ENCODE peak calls at places on chromosome 15, in ten cellular contexts. Z is cardiac muscle cell, Y is body of pancreas, A is transverse colon, U is uterus, X is tibial nerve, L is GM23338, V is tibial artery, F is esophagus muscularis mucosa, R is DND-41. D is an unnamed sample.
A peak's percentile ranks its signal among the peaks of the same experiment; 100 is the strongest.

GRCh38 chr15:38588672-38589071 is 24.1 kb upstream of the RASGRP1 start:
- DNase-seq in X (no peak), V (no peak), Z (peak; percentile 10), U (no peak), R (no peak), A (no peak), L (no peak), F (no peak), Y (no peak), D (no peak)

GRCh38 chr15:39358441-39359041 is 222.3 kb upstream of the THBS1 start:
- DNase-seq in X (no peak), V (peak; percentile 73), Z (peak; percentile 78), R (no peak), L (no peak), Y (peak; percentile 51), A (peak; percentile 12), U (peak; percentile 65), F (no peak), D (no peak)

GRCh38 chr15:99408236-99409096 is 157.2 kb downstream of the LRRC28 start:
- DNase-seq in L (no peak), Z (peak; percentile 95), R (no peak), Y (no peak), X (no peak), A (no peak), F (peak; percentile 89), U (peak; percentile 57), V (no peak), D (no peak)

GRCh38 chr15:75836953-75837321 is 6.3 kb upstream of the UBE2Q2 start:
- DNase-seq in L (no peak), Y (no peak), F (no peak), U (no peak), X (peak; percentile 23), V (peak; percentile 56), A (no peak), Z (peak; percentile 75), R (peak; percentile 19), D (no peak)

GRCh38 chr15:47717036-47717611 is at the start of gene SEMA6D:
- DNase-seq in U (peak; percentile 43), F (no peak), R (no peak), X (peak; percentile 62), A (peak; percentile 72), Z (peak; percentile 79), Y (peak; percentile 77), V (peak; percentile 71), L (peak; percentile 87), D (peak; percentile 80)

GRCh38 chr15:99163271-99164062 is 58.6 kb downstream of the SYNM start:
- DNase-seq in Z (no peak), V (no peak), L (no peak), U (no peak), X (no peak), A (no peak), Y (no peak), F (peak; percentile 57), R (no peak), D (no peak)

GRCh38 chr15:70376031-70376928 is 278.6 kb upstream of the TLE3 start:
- DNase-seq in U (no peak), R (no peak), Z (peak; percentile 6), F (peak; percentile 78), L (peak; percentile 71), Y (no peak), V (no peak), X (no peak), A (no peak), D (no peak)

GRCh38 chr15:76905855-76906254 is 715 bp upstream of the SCAPER start:
- DNase-seq in U (no peak), R (no peak), L (no peak), F (no peak), X (no peak), V (no peak), A (no peak), Z (peak; percentile 13), Y (no peak), D (no peak)

GRCh38 chr15:82851331-82851850 is 42.0 kb downstream of the WHAMM start:
- DNase-seq in Z (no peak), L (no peak), V (no peak), R (no peak), X (no peak), F (peak; percentile 37), Y (no peak), U (no peak), A (no peak), D (no peak)

GRCh38 chr15:82850731-82851130 is 41.3 kb downstream of the WHAMM start:
- DNase-seq in U (no peak), Z (no peak), A (no peak), V (no peak), Y (no peak), R (no peak), X (no peak), F (peak; percentile 26), L (no peak), D (no peak)

GRCh38 chr15:82848201-82848993 is 39.0 kb downstream of the WHAMM start:
- DNase-seq in L (no peak), X (no peak), Z (no peak), U (no peak), F (peak; percentile 17), R (no peak), A (no peak), V (no peak), Y (no peak), D (no peak)

GRCh38 chr15:82850242-82850591 is 40.8 kb downstream of the WHAMM start:
- DNase-seq in X (no peak), A (no peak), U (no peak), L (peak; percentile 21), V (no peak), Y (peak; percentile 49), R (no peak), Z (no peak), F (peak; percentile 82), D (no peak)

DNA sequence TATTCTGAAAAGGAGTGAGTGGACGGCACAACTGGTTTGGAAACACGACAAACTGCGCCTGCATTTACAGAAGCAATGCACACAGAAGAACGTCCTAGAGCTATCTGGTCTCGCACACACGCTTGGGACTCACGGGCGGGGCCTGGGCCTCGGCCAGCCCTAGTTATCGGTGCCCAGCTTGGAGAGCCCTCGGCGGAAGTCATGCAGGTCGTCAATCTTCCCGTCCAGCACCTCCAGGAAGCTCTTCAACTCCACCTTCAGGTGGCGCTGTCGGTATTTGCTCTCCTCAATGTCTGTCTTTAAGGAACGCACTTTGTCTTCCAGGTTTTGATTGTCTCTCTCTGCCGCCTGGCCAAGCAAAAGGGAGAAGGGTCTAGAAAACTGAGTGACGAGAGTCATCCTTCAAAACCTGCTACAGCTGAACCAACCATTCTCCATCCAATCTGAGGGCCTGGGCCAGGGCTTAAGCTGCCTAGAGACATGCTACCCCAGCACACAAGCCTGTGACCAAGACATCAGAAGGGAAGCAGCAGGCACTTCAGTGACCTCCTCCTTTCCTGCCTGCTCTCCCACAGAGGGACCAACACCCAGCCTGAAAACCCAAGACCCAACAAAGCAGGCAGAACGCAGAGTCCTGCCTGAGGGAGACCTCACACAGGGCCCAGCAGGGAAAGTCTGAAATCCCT is 40.3 kb downstream of the WHAMM start:
- DNase-seq in F (peak; percentile 92), Y (peak; percentile 84), A (peak; percentile 81), L (peak; percentile 96), Z (peak; percentile 91), X (peak; percentile 44), R (peak; percentile 16), V (peak; percentile 34), U (peak; percentile 55), D (peak; percentile 91)
- TF ChIP-seq CTCF in F (peak; percentile 67), Y (peak; percentile 71), A (peak; percentile 68), L (peak; percentile 89), Z (peak; percentile 86), X (peak; percentile 63), R (peak; percentile 55), V (peak; percentile 42), U (peak; percentile 24), D (peak; percentile 79)

GRCh38 chr15:84982301-84982920 is 755 bp downstream of the PDE8A start:
- DNase-seq in F (no peak), A (peak; percentile 70), Z (peak; percentile 44), Y (peak; percentile 46), U (peak; percentile 33), X (peak; percentile 20), R (no peak), L (peak; percentile 63), V (peak; percentile 39), D (no peak)

GRCh38 chr15:84987949-84988624 is 6.4 kb downstream of the PDE8A start:
- DNase-seq in U (no peak), L (no peak), Z (no peak), F (no peak), R (no peak), Y (no peak), A (no peak), X (no peak), V (no peak), D (no peak)

GRCh38 chr15:84983299-84983698 is 1.6 kb downstream of the PDE8A start:
- DNase-seq in A (no peak), X (no peak), R (no peak), L (no peak), Z (no peak), V (no peak), Y (no peak), F (no peak), U (no peak), D (no peak)

GRCh38 chr15:84983711-84984110 is 2.1 kb downstream of the PDE8A start:
- DNase-seq in X (no peak), R (no peak), L (no peak), V (no peak), Z (no peak), A (no peak), U (no peak), Y (no peak), F (no peak), D (no peak)

GRCh38 chr15:84985158-84985557 is 3.5 kb downstream of the PDE8A start:
- DNase-seq in A (no peak), X (no peak), F (no peak), Z (no peak), R (no peak), V (no peak), L (no peak), Y (no peak), U (no peak), D (no peak)
- H3K4me1 ChIP-seq in A (peaks cover 74% of the 10 kb centered on the region), X (peaks cover 51% of the 10 kb centered on the region), F (peaks cover 71% of the 10 kb centered on the region), Z (peaks cover 18% of the 10 kb centered on the region), R (peaks cover 27% of the 10 kb centered on the region), V (peaks cover 30% of the 10 kb centered on the region), L (peaks cover 9% of the 10 kb centered on the region), Y (peaks cover 26% of the 10 kb centered on the region), U (no peaks in the 10 kb centered on the region), D (peaks cover 35% of the 10 kb centered on the region)

GRCh38 chr15:31974855-31975421 is 55.4 kb upstream of the CHRNA7 start:
- DNase-seq in L (peak; percentile 92), Z (peak; percentile 29), A (peak; percentile 47), Y (peak; percentile 34), X (no peak), U (no peak), V (no peak), F (peak; percentile 84), R (peak; percentile 30), D (no peak)
- TF ChIP-seq CTCF in L (peak; percentile 79), Z (peak; percentile 64), A (peak; percentile 71), Y (peak; percentile 57), X (no peak), U (peak; percentile 28), V (peak; percentile 23), F (peak; percentile 35), R (peak; percentile 71), D (peak; percentile 47)

GRCh38 chr15:100591835-100592234 is 10.1 kb downstream of the LINS1 start:
- DNase-seq in Z (no peak), A (no peak), U (no peak), R (no peak), L (no peak), V (no peak), F (no peak), X (no peak), Y (no peak), D (no peak)

GRCh38 chr15:100592898-100593297 is 9.1 kb downstream of the LINS1 start:
- DNase-seq in R (no peak), X (no peak), U (no peak), F (no peak), Y (no peak), A (no peak), Z (no peak), V (no peak), L (no peak), D (no peak)

GRCh38 chr15:100596792-100597191 is 5.2 kb downstream of the LINS1 start:
- DNase-seq in L (no peak), Z (peak; percentile 54), U (peak; percentile 28), Y (no peak), X (no peak), A (peak; percentile 48), R (peak; percentile 95), V (no peak), F (no peak), D (no peak)

GRCh38 chr15:100595964-100596363 is 6.0 kb downstream of the LINS1 start:
- DNase-seq in X (no peak), L (no peak), V (no peak), U (no peak), Y (no peak), A (no peak), R (no peak), Z (no peak), F (no peak), D (no peak)

DNA sequence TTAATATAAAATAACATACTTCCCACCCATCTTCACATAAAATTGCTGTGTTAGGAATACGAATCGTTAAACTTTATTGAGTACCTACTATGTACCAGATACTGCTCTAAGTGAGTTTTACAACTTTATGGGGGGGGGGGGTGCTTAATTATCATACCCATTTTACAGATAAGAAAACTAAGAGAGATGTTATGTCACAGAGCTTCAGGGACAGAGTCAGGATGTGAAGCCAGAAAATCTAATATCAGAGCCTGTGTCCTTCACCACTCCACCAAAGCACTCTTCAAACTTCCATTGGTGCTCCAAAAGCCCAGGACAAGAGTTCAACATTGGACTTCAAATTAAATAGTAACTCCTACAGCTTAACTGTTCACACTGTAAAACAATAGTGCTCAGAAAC is 8.6 kb downstream of the LINS1 start:
- DNase-seq in F (no peak), A (no peak), Z (no peak), X (no peak), V (no peak), U (no peak), L (no peak), Y (no peak), R (no peak), D (no peak)
- H3K4me1 ChIP-seq in F (peaks cover 6% of the 10 kb centered on the region), A (peaks cover 16% of the 10 kb centered on the region), Z (no peaks in the 10 kb centered on the region), X (peaks cover 6% of the 10 kb centered on the region), V (peaks cover 14% of the 10 kb centered on the region), U (no peaks in the 10 kb centered on the region), L (no peaks in the 10 kb centered on the region), Y (peaks cover 4% of the 10 kb centered on the region), R (peaks cover 25% of the 10 kb centered on the region), D (no peaks in the 10 kb centered on the region)